ENCODE peak calls at places on chromosomes 7 and 10, in ten cellular contexts. One of them, this sample, is unnamed.
A peak's percentile ranks its signal among the peaks of the same experiment; 100 is the strongest.

GRCh38 chr7:157472311-157473050 is 135.7 kb downstream of the DNAJB6 start:
- DNase-seq in fibroblast of the aortic adventitia: no peak
- DNase-seq in IMR-90: no peak
- DNase-seq in mammary epithelial cell: no peak
- DNase-seq in H1: no peak
- DNase-seq in prostate gland: no peak
- DNase-seq in fibroblast of pulmonary artery: peak; percentile 7
- DNase-seq in GM23338: no peak
- DNase-seq in CD8-positive, alpha-beta memory T cell: no peak
- DNase-seq in brain microvascular endothelial cell: no peak
- DNase-seq in this sample: no peak

GRCh38 chr10:119933179-119933578 is 40.6 kb downstream of the SEC23IP start:
- DNase-seq in fibroblast of the aortic adventitia: peak; percentile 17
- DNase-seq in IMR-90: peak; percentile 3
- DNase-seq in mammary epithelial cell: no peak
- DNase-seq in H1: no peak
- DNase-seq in prostate gland: no peak
- DNase-seq in fibroblast of pulmonary artery: peak; percentile 36
- DNase-seq in GM23338: peak; percentile 47
- DNase-seq in CD8-positive, alpha-beta memory T cell: no peak
- DNase-seq in brain microvascular endothelial cell: no peak
- DNase-seq in this sample: no peak

GRCh38 chr7:36788814-36789470 is 64.6 kb upstream of the AOAH start:
- DNase-seq in fibroblast of the aortic adventitia: no peak
- DNase-seq in IMR-90: no peak
- DNase-seq in mammary epithelial cell: no peak
- DNase-seq in H1: no peak
- DNase-seq in prostate gland: no peak
- DNase-seq in fibroblast of pulmonary artery: no peak
- DNase-seq in GM23338: peak; percentile 21
- DNase-seq in CD8-positive, alpha-beta memory T cell: no peak
- DNase-seq in brain microvascular endothelial cell: no peak
- DNase-seq in this sample: no peak

GRCh38 chr7:503046-503574 is 16.5 kb downstream of the PDGFA start:
- DNase-seq in fibroblast of the aortic adventitia: no peak
- DNase-seq in IMR-90: no peak
- DNase-seq in mammary epithelial cell: no peak
- DNase-seq in H1: no peak
- DNase-seq in prostate gland: no peak
- DNase-seq in fibroblast of pulmonary artery: no peak
- DNase-seq in GM23338: no peak
- DNase-seq in CD8-positive, alpha-beta memory T cell: no peak
- DNase-seq in brain microvascular endothelial cell: no peak
- DNase-seq in this sample: no peak

GRCh38 chr7:10981317-10981716 is 7.6 kb downstream of the PHF14 start:
- DNase-seq in fibroblast of the aortic adventitia: no peak
- DNase-seq in IMR-90: no peak
- DNase-seq in mammary epithelial cell: no peak
- DNase-seq in H1: no peak
- DNase-seq in prostate gland: no peak
- DNase-seq in fibroblast of pulmonary artery: no peak
- DNase-seq in GM23338: no peak
- DNase-seq in CD8-positive, alpha-beta memory T cell: no peak
- DNase-seq in brain microvascular endothelial cell: no peak
- DNase-seq in this sample: no peak

GRCh38 chr10:26516540-26517101 is 78.5 kb downstream of the APBB1IP start:
- DNase-seq in fibroblast of the aortic adventitia: peak; percentile 17
- DNase-seq in IMR-90: no peak
- DNase-seq in mammary epithelial cell: no peak
- DNase-seq in H1: peak; percentile 50
- DNase-seq in prostate gland: no peak
- DNase-seq in fibroblast of pulmonary artery: peak; percentile 20
- DNase-seq in GM23338: peak; percentile 44
- DNase-seq in CD8-positive, alpha-beta memory T cell: no peak
- DNase-seq in brain microvascular endothelial cell: no peak
- DNase-seq in this sample: no peak

GRCh38 chr7:28808786-28809533 is 149.2 kb downstream of the TRIL start:
- DNase-seq in fibroblast of the aortic adventitia: peak; percentile 49
- DNase-seq in IMR-90: peak; percentile 69
- DNase-seq in mammary epithelial cell: peak; percentile 35
- DNase-seq in H1: peak; percentile 72
- DNase-seq in prostate gland: no peak
- DNase-seq in fibroblast of pulmonary artery: peak; percentile 28
- DNase-seq in GM23338: peak; percentile 68
- DNase-seq in CD8-positive, alpha-beta memory T cell: no peak
- DNase-seq in brain microvascular endothelial cell: no peak
- DNase-seq in this sample: peak; percentile 69

GRCh38 chr7:32574626-32575025 is 79.3 kb downstream of the AVL9 start:
- DNase-seq in fibroblast of the aortic adventitia: no peak
- DNase-seq in IMR-90: no peak
- DNase-seq in mammary epithelial cell: no peak
- DNase-seq in H1: no peak
- DNase-seq in prostate gland: no peak
- DNase-seq in fibroblast of pulmonary artery: no peak
- DNase-seq in GM23338: no peak
- DNase-seq in CD8-positive, alpha-beta memory T cell: no peak
- DNase-seq in brain microvascular endothelial cell: no peak
- DNase-seq in this sample: no peak

GRCh38 chr10:80500572-80501380 is 36.9 kb upstream of the SH2D4B start:
- DNase-seq in fibroblast of the aortic adventitia: peak; percentile 74
- DNase-seq in IMR-90: no peak
- DNase-seq in mammary epithelial cell: no peak
- DNase-seq in H1: no peak
- DNase-seq in prostate gland: no peak
- DNase-seq in fibroblast of pulmonary artery: peak; percentile 60
- DNase-seq in GM23338: peak; percentile 48
- DNase-seq in CD8-positive, alpha-beta memory T cell: no peak
- DNase-seq in brain microvascular endothelial cell: peak; percentile 40
- DNase-seq in this sample: peak; percentile 69

GRCh38 chr7:142567201-142567600 is 182.1 kb upstream of the PRSS1 start:
- DNase-seq in fibroblast of the aortic adventitia: no peak
- DNase-seq in IMR-90: no peak
- DNase-seq in mammary epithelial cell: no peak
- DNase-seq in H1: no peak
- DNase-seq in prostate gland: no peak
- DNase-seq in fibroblast of pulmonary artery: no peak
- DNase-seq in GM23338: no peak
- DNase-seq in CD8-positive, alpha-beta memory T cell: no peak
- DNase-seq in brain microvascular endothelial cell: no peak
- DNase-seq in this sample: no peak

GRCh38 chr10:74898201-74898976 is 72.0 kb downstream of the KAT6B start:
- DNase-seq in fibroblast of the aortic adventitia: no peak
- DNase-seq in IMR-90: peak; percentile 19
- DNase-seq in mammary epithelial cell: peak; percentile 56
- DNase-seq in H1: no peak
- DNase-seq in prostate gland: no peak
- DNase-seq in fibroblast of pulmonary artery: no peak
- DNase-seq in GM23338: no peak
- DNase-seq in CD8-positive, alpha-beta memory T cell: no peak
- DNase-seq in brain microvascular endothelial cell: no peak
- DNase-seq in this sample: peak; percentile 80

GRCh38 chr7:23898619-23899018 is 188.6 kb downstream of the STK31 start:
- DNase-seq in fibroblast of the aortic adventitia: no peak
- DNase-seq in IMR-90: no peak
- DNase-seq in mammary epithelial cell: no peak
- DNase-seq in H1: no peak
- DNase-seq in prostate gland: no peak
- DNase-seq in fibroblast of pulmonary artery: no peak
- DNase-seq in GM23338: no peak
- DNase-seq in CD8-positive, alpha-beta memory T cell: no peak
- DNase-seq in brain microvascular endothelial cell: no peak
- DNase-seq in this sample: peak; percentile 50

GRCh38 chr7:105178928-105179541 is 165.0 kb downstream of the KMT2E start:
- DNase-seq in fibroblast of the aortic adventitia: no peak
- DNase-seq in IMR-90: no peak
- DNase-seq in mammary epithelial cell: no peak
- DNase-seq in H1: no peak
- DNase-seq in prostate gland: no peak
- DNase-seq in fibroblast of pulmonary artery: no peak
- DNase-seq in GM23338: no peak
- DNase-seq in CD8-positive, alpha-beta memory T cell: no peak
- DNase-seq in brain microvascular endothelial cell: no peak
- DNase-seq in this sample: no peak

GRCh38 chr7:169854-170172 is 22.6 kb upstream of the FAM20C start:
- DNase-seq in fibroblast of the aortic adventitia: no peak
- DNase-seq in IMR-90: no peak
- DNase-seq in mammary epithelial cell: no peak
- DNase-seq in H1: no peak
- DNase-seq in prostate gland: no peak
- DNase-seq in fibroblast of pulmonary artery: no peak
- DNase-seq in GM23338: no peak
- DNase-seq in CD8-positive, alpha-beta memory T cell: no peak
- DNase-seq in brain microvascular endothelial cell: no peak
- DNase-seq in this sample: no peak

GRCh38 chr10:125016123-125016522 is 74.2 kb downstream of the ZRANB1 start:
- DNase-seq in fibroblast of the aortic adventitia: no peak
- DNase-seq in IMR-90: no peak
- DNase-seq in mammary epithelial cell: no peak
- DNase-seq in H1: no peak
- DNase-seq in prostate gland: no peak
- DNase-seq in fibroblast of pulmonary artery: no peak
- DNase-seq in GM23338: no peak
- DNase-seq in CD8-positive, alpha-beta memory T cell: no peak
- DNase-seq in brain microvascular endothelial cell: no peak
- DNase-seq in this sample: no peak
- H3K4me3 ChIP-seq in fibroblast of the aortic adventitia: no peak overlapping the region
- H3K4me3 ChIP-seq in IMR-90: no peak overlapping the region
- H3K4me3 ChIP-seq in mammary epithelial cell: no peak overlapping the region
- H3K4me3 ChIP-seq in H1: no peak overlapping the region
- H3K4me3 ChIP-seq in prostate gland: no peak overlapping the region
- H3K4me3 ChIP-seq in fibroblast of pulmonary artery: no peak overlapping the region
- H3K4me3 ChIP-seq in GM23338: no peak overlapping the region
- H3K4me3 ChIP-seq in CD8-positive, alpha-beta memory T cell: no peak overlapping the region
- H3K4me3 ChIP-seq in brain microvascular endothelial cell: no peak overlapping the region
- H3K4me3 ChIP-seq in this sample: no peak overlapping the region

DNA sequence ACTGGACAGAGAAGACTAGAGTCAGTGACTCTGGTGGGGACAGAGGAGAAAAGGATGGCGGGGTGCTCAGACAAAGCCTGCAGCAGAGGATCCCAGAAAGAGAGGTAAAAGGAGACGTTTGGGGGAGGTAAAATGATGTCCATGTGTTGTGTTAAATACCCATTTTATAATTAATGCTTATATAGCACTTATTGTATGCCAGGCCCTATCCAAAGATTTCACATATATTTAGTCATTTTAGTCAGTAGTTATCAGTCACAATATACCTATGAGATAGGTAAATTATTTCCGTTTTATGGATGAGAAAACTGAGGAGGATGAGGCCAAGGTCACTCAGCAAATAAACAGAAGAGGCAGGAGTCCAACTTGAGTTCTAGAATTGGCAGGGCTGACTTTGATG is 144.6 kb upstream of the SEMA3E start:
- DNase-seq in fibroblast of the aortic adventitia: no peak
- DNase-seq in IMR-90: no peak
- DNase-seq in mammary epithelial cell: no peak
- DNase-seq in H1: no peak
- DNase-seq in prostate gland: no peak
- DNase-seq in fibroblast of pulmonary artery: no peak
- DNase-seq in GM23338: no peak
- DNase-seq in CD8-positive, alpha-beta memory T cell: no peak
- DNase-seq in brain microvascular endothelial cell: no peak
- DNase-seq in this sample: no peak
- H3K4me3 ChIP-seq in fibroblast of the aortic adventitia: no peak overlapping the region
- H3K4me3 ChIP-seq in IMR-90: no peak overlapping the region
- H3K4me3 ChIP-seq in mammary epithelial cell: no peak overlapping the region
- H3K4me3 ChIP-seq in H1: no peak overlapping the region
- H3K4me3 ChIP-seq in prostate gland: no peak overlapping the region
- H3K4me3 ChIP-seq in fibroblast of pulmonary artery: no peak overlapping the region
- H3K4me3 ChIP-seq in GM23338: no peak overlapping the region
- H3K4me3 ChIP-seq in CD8-positive, alpha-beta memory T cell: no peak overlapping the region
- H3K4me3 ChIP-seq in brain microvascular endothelial cell: no peak overlapping the region
- H3K4me3 ChIP-seq in this sample: no peak overlapping the region

GRCh38 chr7:4713183-4713784 is 31.2 kb downstream of the FOXK1 start:
- DNase-seq in fibroblast of the aortic adventitia: no peak
- DNase-seq in IMR-90: no peak
- DNase-seq in mammary epithelial cell: no peak
- DNase-seq in H1: no peak
- DNase-seq in prostate gland: no peak
- DNase-seq in fibroblast of pulmonary artery: peak; percentile 25
- DNase-seq in GM23338: peak; percentile 58
- DNase-seq in CD8-positive, alpha-beta memory T cell: no peak
- DNase-seq in brain microvascular endothelial cell: no peak
- DNase-seq in this sample: no peak

GRCh38 chr7:4716946-4717694 is 35.0 kb downstream of the FOXK1 start:
- DNase-seq in fibroblast of the aortic adventitia: no peak
- DNase-seq in IMR-90: no peak
- DNase-seq in mammary epithelial cell: no peak
- DNase-seq in H1: no peak
- DNase-seq in prostate gland: no peak
- DNase-seq in fibroblast of pulmonary artery: no peak
- DNase-seq in GM23338: no peak
- DNase-seq in CD8-positive, alpha-beta memory T cell: no peak
- DNase-seq in brain microvascular endothelial cell: no peak
- DNase-seq in this sample: no peak

GRCh38 chr7:4714161-4714700 is 32.1 kb downstream of the FOXK1 start:
- DNase-seq in fibroblast of the aortic adventitia: no peak
- DNase-seq in IMR-90: no peak
- DNase-seq in mammary epithelial cell: no peak
- DNase-seq in H1: no peak
- DNase-seq in prostate gland: no peak
- DNase-seq in fibroblast of pulmonary artery: no peak
- DNase-seq in GM23338: no peak
- DNase-seq in CD8-positive, alpha-beta memory T cell: no peak
- DNase-seq in brain microvascular endothelial cell: no peak
- DNase-seq in this sample: no peak

GRCh38 chr7:4714767-4715384 is 32.8 kb downstream of the FOXK1 start:
- DNase-seq in fibroblast of the aortic adventitia: no peak
- DNase-seq in IMR-90: no peak
- DNase-seq in mammary epithelial cell: no peak
- DNase-seq in H1: no peak
- DNase-seq in prostate gland: no peak
- DNase-seq in fibroblast of pulmonary artery: no peak
- DNase-seq in GM23338: no peak
- DNase-seq in CD8-positive, alpha-beta memory T cell: no peak
- DNase-seq in brain microvascular endothelial cell: no peak
- DNase-seq in this sample: no peak

DNA sequence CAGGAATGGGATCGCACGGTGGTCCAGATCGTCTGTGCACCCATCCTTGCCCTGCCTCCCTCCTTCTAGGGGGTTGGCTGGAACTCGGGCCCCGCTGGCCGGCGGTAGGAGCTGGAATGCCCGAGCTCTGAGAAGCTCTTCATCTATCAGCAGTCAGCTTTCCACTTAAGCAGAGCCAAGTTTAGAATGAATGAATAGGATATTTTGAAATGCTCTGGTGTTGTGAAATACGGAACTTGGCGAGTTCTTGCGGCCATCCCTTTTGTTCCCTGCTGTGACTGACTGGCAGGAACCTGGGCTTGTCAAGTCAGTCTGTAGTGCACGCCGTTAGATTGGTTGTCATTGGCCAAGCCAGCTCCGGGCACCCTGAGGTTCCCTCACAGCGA is 33.3 kb downstream of the FOXK1 start:
- DNase-seq in fibroblast of the aortic adventitia: peak; percentile 94
- DNase-seq in IMR-90: peak; percentile 88
- DNase-seq in mammary epithelial cell: peak; percentile 89
- DNase-seq in H1: no peak
- DNase-seq in prostate gland: peak; percentile 82
- DNase-seq in fibroblast of pulmonary artery: peak; percentile 96
- DNase-seq in GM23338: no peak
- DNase-seq in CD8-positive, alpha-beta memory T cell: no peak
- DNase-seq in brain microvascular endothelial cell: peak; percentile 66
- DNase-seq in this sample: peak; percentile 92
- H3K4me3 ChIP-seq in fibroblast of the aortic adventitia: peak overlapping the region; percentile 50
- H3K4me3 ChIP-seq in IMR-90: peak overlapping the region; percentile 6
- H3K4me3 ChIP-seq in mammary epithelial cell: peak overlapping the region; percentile 29
- H3K4me3 ChIP-seq in H1: no peak overlapping the region
- H3K4me3 ChIP-seq in prostate gland: no peak overlapping the region
- H3K4me3 ChIP-seq in fibroblast of pulmonary artery: peak overlapping the region; percentile 22
- H3K4me3 ChIP-seq in GM23338: no peak overlapping the region
- H3K4me3 ChIP-seq in CD8-positive, alpha-beta memory T cell: no peak overlapping the region
- H3K4me3 ChIP-seq in brain microvascular endothelial cell: no peak overlapping the region
- H3K4me3 ChIP-seq in this sample: no peak overlapping the region

GRCh38 chr7:116576350-116577319 is 51.8 kb downstream of the CAV1 start:
- DNase-seq in fibroblast of the aortic adventitia: peak; percentile 93
- DNase-seq in IMR-90: peak; percentile 98
- DNase-seq in mammary epithelial cell: peak; percentile 84
- DNase-seq in H1: no peak
- DNase-seq in prostate gland: no peak
- DNase-seq in fibroblast of pulmonary artery: peak; percentile 90
- DNase-seq in GM23338: no peak
- DNase-seq in CD8-positive, alpha-beta memory T cell: no peak
- DNase-seq in brain microvascular endothelial cell: peak; percentile 93
- DNase-seq in this sample: peak; percentile 93
- H3K4me3 ChIP-seq in fibroblast of the aortic adventitia: no peak overlapping the region
- H3K4me3 ChIP-seq in IMR-90: no peak overlapping the region
- H3K4me3 ChIP-seq in mammary epithelial cell: no peak overlapping the region
- H3K4me3 ChIP-seq in H1: no peak overlapping the region
- H3K4me3 ChIP-seq in prostate gland: no peak overlapping the region
- H3K4me3 ChIP-seq in fibroblast of pulmonary artery: no peak overlapping the region
- H3K4me3 ChIP-seq in GM23338: no peak overlapping the region
- H3K4me3 ChIP-seq in CD8-positive, alpha-beta memory T cell: no peak overlapping the region
- H3K4me3 ChIP-seq in brain microvascular endothelial cell: no peak overlapping the region
- H3K4me3 ChIP-seq in this sample: no peak overlapping the region